ENCODE peak calls at places on chromosome X, in four cellular contexts. T is osteoblast, K is GM12865, D is BE2C. O is an unnamed sample.

GRCh38 chrX:43718956-43719355 is 62.9 kb downstream of the MAOA start:
- DNase-seq in T (peak), K (no peak), D (no peak), O (no peak)

GRCh38 chrX:50081282-50081955 is 119.4 kb downstream of the AKAP4 start:
- DNase-seq in T (no peak), K (peak), D (peak), O (no peak)

GRCh38 chrX:115525486-115525885 is 35.5 kb upstream of the PLS3 start:
- DNase-seq in T (no peak), K (no peak), D (no peak), O (no peak)

GRCh38 chrX:73831500-73831899 is 268.5 kb downstream of the CHIC1 start:
- DNase-seq in T (no peak), K (no peak), D (no peak), O (no peak)

GRCh38 chrX:830532-830931 is 199.9 kb downstream of the SHOX start:
- DNase-seq in T (no peak), K (no peak), D (no peak), O (no peak)

GRCh38 chrX:21934414-21934813 is 6.1 kb upstream of the SMS start:
- DNase-seq in T (no peak), K (no peak), D (no peak), O (no peak)

GRCh38 chrX:72540318-72540717 is 32.3 kb downstream of the HDAC8 start:
- DNase-seq in T (no peak), K (peak), D (no peak), O (no peak)

GRCh38 chrX:93259029-93259428 is 414.3 kb downstream of the NAP1L3 start:
- DNase-seq in T (no peak), K (no peak), D (no peak), O (no peak)

GRCh38 chrX:154732421-154733071 is 18.3 kb downstream of the GAB3 start:
- DNase-seq in T (no peak), K (no peak), D (no peak), O (no peak)

GRCh38 chrX:6505960-6506359 is 29.0 kb downstream of the VCX3A start:
- DNase-seq in T (no peak), K (no peak), D (no peak), O (no peak)

GRCh38 chrX:136597356-136597755 is 50.6 kb upstream of the CD40LG start:
- DNase-seq in T (no peak), K (no peak), D (no peak), O (no peak)

GRCh38 chrX:136954930-136955329 is 74.4 kb upstream of the RBMX start:
- DNase-seq in T (peak), K (peak), D (no peak), O (no peak)

GRCh38 chrX:122770581-122770980 is 413.5 kb upstream of the GRIA3 start:
- DNase-seq in T (no peak), K (no peak), D (no peak), O (no peak)

GRCh38 chrX:133985164-133986007 is at the start of gene GPC3:
- DNase-seq in T (peak), K (no peak), D (peak), O (no peak)

GRCh38 chrX:106917830-106918500 is 2.2 kb upstream of the CLDN2 start:
- DNase-seq in T (no peak), K (no peak), D (no peak), O (no peak)

GRCh38 chrX:135340827-135341226 is 31.5 kb downstream of the ETDC start:
- DNase-seq in T (no peak), K (no peak), D (peak), O (no peak)

GRCh38 chrX:132480581-132481203 is 8.1 kb downstream of the MBNL3 start:
- DNase-seq in T (peak), K (peak), D (no peak), O (peak)

GRCh38 chrX:130482871-130483270 is 81.1 kb downstream of the RBMX2 start:
- DNase-seq in T (no peak), K (no peak), D (no peak), O (no peak)

GRCh38 chrX:49171752-49172279 is at the start of gene PLP2:
- DNase-seq in T (peak), K (peak), D (peak), O (peak)

GRCh38 chrX:93538575-93538974 is 134.8 kb downstream of the NAP1L3 start:
- DNase-seq in T (no peak), K (no peak), D (no peak), O (peak)

GRCh38 chrX:134761788-134762187 is 103.5 kb upstream of the PLAC1 start:
- DNase-seq in T (peak), K (peak), D (no peak), O (peak)

GRCh38 chrX:115940888-115941332 is 229.6 kb upstream of the AGTR2 start:
- DNase-seq in T (peak), K (peak), D (peak), O (peak)

GRCh38 chrX:30680618-30681017 is 27.4 kb downstream of the GK start:
- DNase-seq in T (no peak), K (no peak), D (no peak), O (no peak)

GRCh38 chrX:14660970-14661369 is 131.6 kb downstream of the GLRA2 start:
- DNase-seq in T (no peak), K (no peak), D (no peak), O (no peak)

GRCh38 chrX:135384161-135384836 is 37.4 kb upstream of the SMIM10L2A start:
- DNase-seq in T (no peak), K (no peak), D (no peak), O (no peak)

GRCh38 chrX:111445485-111445884 is 33.5 kb upstream of the DCX start:
- DNase-seq in T (no peak), K (peak), D (no peak), O (peak)

GRCh38 chrX:118350221-118350620 is 4.3 kb downstream of the WDR44 start:
- DNase-seq in T (no peak), K (no peak), D (no peak), O (no peak)

GRCh38 chrX:26927419-26927818 is 535.7 kb downstream of the PPP4R3C start:
- DNase-seq in T (no peak), K (no peak), D (no peak), O (no peak)

GRCh38 chrX:626745-627509 is 3.7 kb upstream of the SHOX start:
- DNase-seq in T (peak), K (no peak), D (no peak), O (no peak)

GRCh38 chrX:123878177-123878576 is 18.3 kb downstream of the XIAP start:
- DNase-seq in T (no peak), K (peak), D (no peak), O (no peak)

GRCh38 chrX:68415289-68415688 is 18.0 kb downstream of the OPHN1 start:
- DNase-seq in T (no peak), K (no peak), D (no peak), O (no peak)

GRCh38 chrX:113962338-113962737 is 621.5 kb upstream of the HTR2C start:
- DNase-seq in T (no peak), K (no peak), D (no peak), O (no peak)

GRCh38 chrX:130893356-130894085 is 9.5 kb downstream of the ENOX2 start:
- DNase-seq in T (no peak), K (no peak), D (no peak), O (no peak)

DNA sequence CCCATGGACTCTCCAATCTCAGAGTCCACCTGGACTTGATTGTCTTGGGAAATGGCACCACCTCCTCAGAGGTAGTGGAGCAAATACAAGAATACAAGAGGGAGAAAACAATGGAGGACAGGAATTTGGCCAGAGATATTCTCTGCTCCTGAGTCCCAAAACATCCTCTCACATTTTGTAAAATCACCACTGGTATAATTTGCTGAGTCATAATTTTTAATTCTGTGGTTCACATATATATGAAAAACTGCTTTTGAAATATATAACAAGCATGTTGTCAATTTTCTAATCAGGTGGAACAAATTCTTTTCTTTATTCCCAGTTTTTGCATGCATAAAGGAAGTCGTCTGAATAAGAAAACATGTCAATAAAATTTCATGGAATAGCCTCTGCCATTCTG is 356.1 kb downstream of the AFF2 start:
- DNase-seq in T (no peak), K (no peak), D (no peak), O (no peak)
- TF ChIP-seq CTCF in T (no peak), K (no peak), D (no peak), O (no peak)

DNA sequence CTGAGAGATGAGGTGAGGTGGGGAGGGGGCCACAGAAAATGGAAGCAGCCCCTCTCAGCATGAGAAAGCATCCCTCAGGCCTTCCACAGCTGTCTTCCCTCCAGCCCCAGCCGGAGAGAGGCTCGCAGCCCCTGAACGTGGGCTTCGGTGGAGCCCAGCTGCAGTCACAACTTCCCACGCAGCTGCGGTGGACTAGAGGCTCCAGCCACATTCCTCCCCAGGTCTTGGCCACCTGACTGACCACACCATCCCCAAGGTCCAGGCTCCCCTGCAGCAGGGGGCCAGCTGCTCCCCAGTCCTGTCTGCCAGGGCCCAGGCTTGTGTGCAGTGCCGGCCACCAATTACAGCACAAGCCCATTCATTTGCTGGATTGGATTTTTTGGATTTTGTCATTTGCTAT is 212.3 kb upstream of the BCOR start:
- DNase-seq in T (no peak), K (no peak), D (no peak), O (no peak)
- TF ChIP-seq CTCF in T (no peak), K (no peak), D (no peak), O (no peak)

GRCh38 chrX:46912098-46912672 is at the start of gene JADE3:
- DNase-seq in T (peak), K (peak), D (peak), O (peak)
- TF ChIP-seq CTCF in T (no peak), K (no peak), D (no peak), O (no peak)

GRCh38 chrX:17831255-17831654 is 29.8 kb downstream of the RAI2 start:
- DNase-seq in T (no peak), K (no peak), D (no peak), O (no peak)

GRCh38 chrX:17826609-17827496 is 34.2 kb downstream of the RAI2 start:
- DNase-seq in T (peak), K (no peak), D (no peak), O (no peak)

GRCh38 chrX:17828156-17828555 is 32.9 kb downstream of the RAI2 start:
- DNase-seq in T (no peak), K (no peak), D (no peak), O (no peak)

GRCh38 chrX:17830211-17830610 is 30.9 kb downstream of the RAI2 start:
- DNase-seq in T (no peak), K (no peak), D (no peak), O (no peak)

GRCh38 chrX:17829526-17829925 is 31.6 kb downstream of the RAI2 start:
- DNase-seq in T (no peak), K (no peak), D (no peak), O (no peak)
- TF ChIP-seq CTCF in T (no peak), K (no peak), D (no peak), O (no peak)

GRCh38 chrX:119617511-119618164 is 11.4 kb upstream of the NKRF start:
- DNase-seq in T (no peak), K (peak), D (no peak), O (peak)
- TF ChIP-seq CTCF in T (no peak), K (no peak), D (no peak), O (no peak)

GRCh38 chrX:19728083-19728648 is 159.2 kb downstream of the SH3KBP1 start:
- DNase-seq in T (no peak), K (no peak), D (no peak), O (no peak)
- TF ChIP-seq CTCF in T (no peak), K (no peak), D (no peak), O (no peak)

DNA sequence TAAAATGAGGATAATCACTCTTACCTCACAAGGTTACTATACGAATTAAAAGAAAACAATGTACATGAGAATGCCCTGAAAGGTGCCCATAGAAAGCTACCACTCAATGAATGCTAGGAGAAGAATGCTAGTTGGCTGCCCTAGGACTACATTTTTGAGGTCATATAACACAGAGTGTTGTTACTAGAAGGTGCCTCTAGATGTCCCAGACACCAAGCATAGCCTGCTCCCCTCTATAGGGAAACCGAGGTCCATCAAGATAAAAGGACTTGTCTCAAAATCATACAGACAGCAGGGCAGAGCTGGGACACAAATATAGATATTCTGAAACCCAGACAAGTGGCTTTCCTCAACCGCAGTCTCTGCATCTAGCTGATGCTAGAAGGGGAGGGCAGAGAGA is 147.0 kb upstream of the ARHGEF9 start:
- DNase-seq in T (peak), K (no peak), D (no peak), O (no peak)
- TF ChIP-seq CTCF in T (no peak), K (no peak), D (no peak), O (no peak)

DNA sequence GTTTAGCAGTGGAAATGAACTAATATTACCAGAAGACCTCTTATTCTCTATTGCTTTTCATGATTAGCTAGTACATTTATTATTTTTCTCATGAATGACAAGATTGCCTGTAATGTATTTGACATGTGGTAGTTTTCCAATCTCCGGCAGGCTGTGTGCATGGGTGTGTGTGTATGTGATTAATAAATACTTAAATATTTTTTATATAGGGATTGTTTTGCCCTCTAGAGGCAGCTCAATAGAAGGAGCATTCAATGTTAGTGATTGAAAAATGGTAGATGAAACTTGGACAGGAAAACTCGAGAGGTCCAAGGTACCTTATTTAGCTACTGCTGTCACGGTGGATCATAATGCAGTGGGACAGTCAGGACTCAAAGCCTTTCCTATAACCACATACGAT is 457.6 kb downstream of the IL1RAPL1 start:
- DNase-seq in T (no peak), K (no peak), D (no peak), O (no peak)
- TF ChIP-seq CTCF in T (no peak), K (no peak), D (no peak), O (no peak)

GRCh38 chrX:12002876-12003275 is 135.4 kb upstream of the FRMPD4 start:
- DNase-seq in T (no peak), K (no peak), D (no peak), O (no peak)

GRCh38 chrX:11996810-11997209 is 141.5 kb upstream of the FRMPD4 start:
- DNase-seq in T (no peak), K (no peak), D (no peak), O (no peak)

DNA sequence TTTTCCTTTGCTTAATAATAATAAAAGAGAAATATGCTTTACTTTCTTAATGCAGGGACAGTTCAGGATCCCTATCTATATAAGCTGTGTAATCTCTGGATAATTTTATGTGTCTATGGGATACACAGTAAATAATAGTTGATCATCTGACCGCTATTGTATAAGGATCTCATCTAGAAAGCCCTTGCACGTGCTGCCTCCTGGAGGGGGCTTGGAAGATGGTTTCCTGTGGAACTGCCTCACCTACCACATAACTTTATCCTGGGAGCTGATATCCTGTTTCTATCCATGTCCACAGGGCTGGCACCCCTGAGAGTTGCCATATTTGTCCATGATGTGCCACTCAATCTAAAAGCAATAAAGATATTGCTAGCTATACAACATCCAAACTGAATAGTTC is 139.3 kb upstream of the FRMPD4 start:
- DNase-seq in T (no peak), K (no peak), D (no peak), O (no peak)
- TF ChIP-seq CTCF in T (no peak), K (no peak), D (no peak), O (no peak)

O was measured in GM13977.